ENCODE peak calls at places on chromosome 7, in four cellular contexts. O is D341Med; L is mucosa of gallbladder; Z is activated CD4-positive, alpha-beta T cell treated with anti-CD3 and anti-CD28 coated beads for 24 hours. U is an unnamed sample.
A peak's percentile ranks its signal among the peaks of the same experiment; 100 is the strongest.

GRCh38 chr7:32673275-32673983 is 178.1 kb downstream of the AVL9 start:
- DNase-seq in O (no peak), L (no peak), Z (no peak), U (no peak)

GRCh38 chr7:5479133-5479745 is 55.6 kb upstream of the TNRC18 start:
- DNase-seq in O (no peak), L (no peak), Z (no peak), U (peak; percentile 52)

GRCh38 chr7:37289781-37290180 is 158.9 kb downstream of the ELMO1 start:
- DNase-seq in O (no peak), L (no peak), Z (no peak), U (no peak)

GRCh38 chr7:141695803-141696289 is 6.1 kb downstream of the DENND11 start:
- DNase-seq in O (no peak), L (no peak), Z (no peak), U (no peak)

GRCh38 chr7:7970113-7970619 is 1.6 kb downstream of the GLCCI1 start:
- DNase-seq in O (peak; percentile 38), L (no peak), Z (no peak), U (no peak)

GRCh38 chr7:46972205-46972604 is 609.7 kb downstream of the TNS3 start:
- DNase-seq in O (no peak), L (no peak), Z (no peak), U (peak; percentile 70)

GRCh38 chr7:604884-605531 is 85.4 kb upstream of the PDGFA start:
- DNase-seq in O (no peak), L (no peak), Z (no peak), U (no peak)

GRCh38 chr7:15305002-15305600 is 256.7 kb downstream of the AGMO start:
- DNase-seq in O (peak; percentile 58), L (peak; percentile 40), Z (no peak), U (no peak)

GRCh38 chr7:155506854-155507337 is 39.5 kb downstream of the CNPY1 start:
- DNase-seq in O (no peak), L (no peak), Z (no peak), U (no peak)

GRCh38 chr7:148481147-148481526 is 109.4 kb upstream of the C7orf33 start:
- DNase-seq in O (no peak), L (no peak), Z (no peak), U (no peak)

GRCh38 chr7:29871787-29872398 is 65.6 kb downstream of the WIPF3 start:
- DNase-seq in O (no peak), L (no peak), Z (no peak), U (peak; percentile 85)

GRCh38 chr7:67484244-67484751 is 487.7 kb downstream of the TYW1 start:
- DNase-seq in O (peak; percentile 79), L (peak; percentile 47), Z (no peak), U (peak; percentile 9)

GRCh38 chr7:112452102-112452888 is 2.0 kb downstream of the IFRD1 start:
- DNase-seq in O (peak; percentile 33), L (peak; percentile 30), Z (no peak), U (no peak)

GRCh38 chr7:110358028-110358427 is 732.9 kb upstream of the LRRN3 start:
- DNase-seq in O (no peak), L (no peak), Z (no peak), U (no peak)

GRCh38 chr7:94089806-94090205 is 85.7 kb upstream of the BET1 start:
- DNase-seq in O (no peak), L (no peak), Z (no peak), U (no peak)

GRCh38 chr7:141941075-141941474 is 5.7 kb downstream of the CLEC5A start:
- DNase-seq in O (no peak), L (no peak), Z (no peak), U (no peak)

GRCh38 chr7:157709531-157710251 is 372.9 kb downstream of the DNAJB6 start:
- DNase-seq in O (no peak), L (no peak), Z (no peak), U (no peak)

GRCh38 chr7:16697507-16698199 is 51.7 kb downstream of the BZW2 start:
- DNase-seq in O (no peak), L (no peak), Z (no peak), U (peak; percentile 53)

GRCh38 chr7:12554421-12554820 is 16.1 kb upstream of the SCIN start:
- DNase-seq in O (no peak), L (no peak), Z (no peak), U (no peak)

GRCh38 chr7:112060625-112061024 is 145.6 kb downstream of the DOCK4 start:
- DNase-seq in O (no peak), L (no peak), Z (no peak), U (no peak)

GRCh38 chr7:98930921-98931320 is 52.6 kb downstream of the TRRAP start:
- DNase-seq in O (no peak), L (no peak), Z (no peak), U (no peak)

GRCh38 chr7:73565675-73566342 is 8.3 kb upstream of the BCL7B start:
- DNase-seq in O (no peak), L (no peak), Z (no peak), U (no peak)

GRCh38 chr7:150845471-150845870 is 6.8 kb upstream of the AOC1 start:
- DNase-seq in O (no peak), L (peak; percentile 58), Z (no peak), U (no peak)

GRCh38 chr7:70153946-70154345 is 555.7 kb downstream of the AUTS2 start:
- DNase-seq in O (no peak), L (no peak), Z (no peak), U (no peak)

GRCh38 chr7:100685631-100686145 is 8.4 kb downstream of the GIGYF1 start:
- DNase-seq in O (no peak), L (no peak), Z (no peak), U (no peak)

GRCh38 chr7:94289071-94289470 is 105.6 kb upstream of the COL1A2 start:
- DNase-seq in O (peak; percentile 73), L (peak; percentile 77), Z (no peak), U (peak; percentile 64)

GRCh38 chr7:142357953-142358520 is 100.2 kb upstream of the PRSS58 start:
- DNase-seq in O (peak; percentile 73), L (peak; percentile 34), Z (no peak), U (no peak)

GRCh38 chr7:1056006-1056784 is 11.8 kb downstream of the GPR146 start:
- DNase-seq in O (no peak), L (no peak), Z (no peak), U (no peak)

GRCh38 chr7:81637527-81637926 is 132.3 kb downstream of the HGF start:
- DNase-seq in O (no peak), L (no peak), Z (no peak), U (no peak)

U was measured in GM04503.